ENCODE peak calls at places on chromosomes 3 and 15, in seven cellular contexts. I is GM12878, E is SK-N-SH, A is K562, O is H1, X is HCT116, Q is HepG2. V is an unnamed sample.

GRCh38 chr3:99108508-99108907 is 207.0 kb upstream of the DCBLD2 start:
- DNase-seq in I (no peak), E (no peak), A (no peak), O (no peak), X (no peak), Q (no peak), V (no peak)

GRCh38 chr15:39312984-39313383 is 267.9 kb upstream of the THBS1 start:
- DNase-seq in I (no peak), E (no peak), A (no peak), O (peak; percentile 9), X (peak; percentile 2), Q (peak; percentile 77), V (peak; percentile 15)

GRCh38 chr15:53851110-53851833 is 91.8 kb upstream of the WDR72 start:
- DNase-seq in I (no peak), E (no peak), A (no peak), O (no peak), X (no peak), Q (no peak), V (no peak)

GRCh38 chr3:117628896-117629295 is 919.3 kb downstream of the TUSC7 start:
- DNase-seq in I (no peak), E (peak; percentile 64), A (no peak), O (no peak), X (no peak), Q (no peak), V (no peak)

GRCh38 chr3:16494906-16495580 is 18.5 kb downstream of the RFTN1 start:
- DNase-seq in I (no peak), E (peak; percentile 55), A (no peak), O (no peak), X (no peak), Q (no peak), V (no peak)

GRCh38 chr3:134039161-134039862 is 9.6 kb upstream of the SLCO2A1 start:
- DNase-seq in I (no peak), E (no peak), A (peak; percentile 24), O (no peak), X (peak; percentile 8), Q (peak; percentile 40), V (no peak)

GRCh38 chr15:87032291-87032690 is 952.6 kb downstream of the AGBL1 start:
- DNase-seq in I (no peak), E (no peak), A (no peak), O (peak; percentile 13), X (no peak), Q (no peak), V (no peak)

GRCh38 chr15:62932436-62932835 is 110.1 kb upstream of the TPM1 start:
- DNase-seq in I (no peak), E (no peak), A (no peak), O (no peak), X (no peak), Q (no peak), V (no peak)

GRCh38 chr3:134309987-134310700 is 59.5 kb upstream of the RYK start:
- DNase-seq in I (no peak), E (no peak), A (no peak), O (no peak), X (no peak), Q (peak; percentile 93), V (peak; percentile 95)

GRCh38 chr3:100882571-100882981 is 110.6 kb downstream of the ABI3BP start:
- DNase-seq in I (no peak), E (no peak), A (no peak), O (no peak), X (no peak), Q (no peak), V (no peak)

GRCh38 chr3:119034256-119035013 is at the start of gene IGSF11:
- DNase-seq in I (no peak), E (peak; percentile 96), A (no peak), O (peak; percentile 34), X (no peak), Q (peak; percentile 9), V (peak; percentile 82)
- TF ChIP-seq JUND in I (no peak), E (no peak), A (no peak), O (no peak), X (no peak), Q (no peak), V (no peak)

DNA sequence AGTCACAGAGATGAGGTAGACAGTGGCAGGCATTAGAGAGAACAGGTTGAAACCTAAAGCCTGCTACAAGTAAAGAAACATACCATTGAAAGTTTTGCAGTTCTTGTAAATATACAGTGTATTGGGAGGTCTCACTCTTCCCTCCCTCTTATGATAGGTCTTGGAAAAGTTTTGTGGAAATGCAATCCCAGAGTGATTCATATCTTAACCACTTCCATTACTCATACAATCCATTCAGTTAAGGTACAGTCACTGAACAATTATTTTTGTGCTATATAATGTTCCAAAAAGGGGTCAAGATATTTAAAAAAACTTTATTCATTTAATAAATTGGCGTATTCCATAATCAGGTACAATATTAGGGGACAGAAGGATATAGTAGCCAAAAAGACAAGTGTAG is 737.7 kb upstream of the ALCAM start:
- DNase-seq in I (no peak), E (no peak), A (no peak), O (no peak), X (peak; percentile 23), Q (no peak), V (no peak)
- TF ChIP-seq JUND in I (no peak), E (peak; percentile 95), A (no peak), O (no peak), X (peak; percentile 55), Q (no peak), V (no peak)

GRCh38 chr15:67009576-67010569 is 55.5 kb upstream of the SMAD3 start:
- DNase-seq in I (no peak), E (no peak), A (no peak), O (no peak), X (no peak), Q (peak; percentile 33), V (no peak)

GRCh38 chr15:67010898-67011619 is 54.3 kb upstream of the SMAD3 start:
- DNase-seq in I (no peak), E (no peak), A (peak; percentile 41), O (no peak), X (no peak), Q (no peak), V (no peak)

GRCh38 chr15:67011620-67012005 is 53.8 kb upstream of the SMAD3 start:
- DNase-seq in I (no peak), E (no peak), A (no peak), O (no peak), X (no peak), Q (no peak), V (no peak)

GRCh38 chr15:67017318-67017717 is 48.1 kb upstream of the SMAD3 start:
- DNase-seq in I (no peak), E (no peak), A (no peak), O (no peak), X (no peak), Q (no peak), V (no peak)

DNA sequence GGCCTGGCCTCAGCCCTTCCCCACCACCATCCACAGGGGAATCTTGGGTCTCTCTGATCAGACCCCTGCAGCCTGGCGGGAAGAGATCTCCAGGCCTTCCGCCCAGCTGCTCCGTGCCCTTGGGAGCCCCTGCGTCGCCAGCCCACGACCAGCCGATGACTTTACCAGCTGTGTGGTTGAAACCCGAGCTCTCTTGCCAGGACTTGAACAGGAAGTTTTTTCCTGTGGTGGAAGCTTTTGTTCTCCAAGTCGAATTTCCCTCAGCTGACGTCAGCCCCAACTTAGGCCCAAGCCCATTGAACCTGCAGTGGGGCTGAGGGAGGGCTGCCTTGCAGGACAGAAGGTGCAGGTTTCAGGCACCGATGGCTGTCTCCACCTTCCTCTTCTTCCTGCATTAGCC is 51.7 kb upstream of the SMAD3 start:
- DNase-seq in I (no peak), E (no peak), A (no peak), O (no peak), X (no peak), Q (no peak), V (no peak)
- TF ChIP-seq JUND in I (no peak), E (no peak), A (no peak), O (peak; percentile 71), X (no peak), Q (no peak), V (no peak)

GRCh38 chr3:141853146-141853690 is 23.2 kb upstream of the ATP1B3 start:
- DNase-seq in I (no peak), E (no peak), A (no peak), O (no peak), X (no peak), Q (no peak), V (no peak)

GRCh38 chr3:141846050-141846433 is 30.4 kb upstream of the ATP1B3 start:
- DNase-seq in I (no peak), E (no peak), A (no peak), O (no peak), X (no peak), Q (no peak), V (no peak)

GRCh38 chr3:141849056-141849814 is 27.2 kb upstream of the ATP1B3 start:
- DNase-seq in I (no peak), E (no peak), A (peak; percentile 87), O (no peak), X (no peak), Q (no peak), V (no peak)

GRCh38 chr3:141854559-141854958 is 21.9 kb upstream of the ATP1B3 start:
- DNase-seq in I (no peak), E (no peak), A (no peak), O (no peak), X (no peak), Q (no peak), V (no peak)

DNA sequence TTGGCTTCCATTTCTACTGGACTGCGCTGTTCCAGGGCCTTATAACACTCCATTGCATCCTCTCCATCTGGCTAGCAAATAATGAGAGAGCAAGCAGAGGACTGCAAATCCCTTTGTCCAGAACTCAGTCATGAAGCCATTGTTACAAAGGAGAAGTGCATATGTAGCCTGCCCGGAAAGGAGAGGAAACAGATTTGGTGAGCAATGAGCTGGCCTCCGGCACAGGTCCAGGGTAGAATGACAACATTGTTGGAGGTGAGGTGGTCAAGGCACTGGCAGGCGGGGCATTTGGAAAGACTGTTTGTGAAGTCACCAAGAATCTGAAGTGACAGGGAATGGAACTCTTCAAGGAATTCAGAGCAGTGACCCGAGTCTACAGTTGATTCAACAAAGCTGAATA is 25.0 kb upstream of the ATP1B3 start:
- DNase-seq in I (no peak), E (no peak), A (no peak), O (no peak), X (no peak), Q (no peak), V (no peak)
- TF ChIP-seq JUND in I (no peak), E (no peak), A (no peak), O (no peak), X (no peak), Q (no peak), V (no peak)

GRCh38 chr3:30310251-30310954 is 296.0 kb upstream of the TGFBR2 start:
- DNase-seq in I (no peak), E (no peak), A (no peak), O (no peak), X (no peak), Q (no peak), V (no peak)
- TF ChIP-seq JUND in I (no peak), E (no peak), A (no peak), O (no peak), X (no peak), Q (no peak), V (no peak)

DNA sequence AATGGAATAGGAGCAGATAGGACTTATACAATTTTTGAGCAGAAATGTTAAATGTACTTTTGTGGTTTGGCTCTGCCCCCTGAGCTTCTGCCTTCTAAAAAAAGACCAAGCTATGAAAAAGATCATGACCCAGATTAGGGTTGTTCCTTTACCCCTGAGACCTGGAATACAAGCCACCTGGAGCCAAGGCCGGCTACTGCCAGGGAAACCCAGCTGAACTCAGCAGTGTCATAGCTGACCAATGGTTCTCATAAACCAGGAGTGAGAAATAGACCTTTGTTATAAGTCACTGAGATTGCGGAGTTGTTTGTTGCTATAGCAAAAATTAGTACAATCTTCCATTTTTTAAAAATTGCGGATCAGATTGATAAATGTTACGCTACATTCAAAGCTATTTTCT is 1261.8 kb downstream of the ROBO1 start:
- DNase-seq in I (no peak), E (no peak), A (no peak), O (no peak), X (no peak), Q (no peak), V (peak; percentile 79)
- TF ChIP-seq JUND in I (no peak), E (no peak), A (no peak), O (no peak), X (no peak), Q (no peak), V (no peak)

V was measured in T47D.